ENCODE peak calls at places on chromosomes 12 and 14, in five cellular contexts. A, Z, P, K and T are unnamed samples.
A peak's percentile ranks its signal among the peaks of the same experiment; 100 is the strongest.

GRCh38 chr14:67420102-67420739 is 8.3 kb upstream of the PLEK2 start:
- DNase-seq in A (no peak), Z (no peak), K (no peak), P (no peak), T (no peak)

GRCh38 chr14:79764288-79764687 is 447.0 kb downstream of the DIO2 start:
- DNase-seq in K (no peak), P (no peak), Z (no peak), A (no peak), T (no peak)

GRCh38 chr12:10406725-10407124 is 2.8 kb downstream of the KLRC4 start:
- DNase-seq in A (no peak), Z (no peak), K (no peak), P (no peak), T (no peak)

GRCh38 chr14:83467811-83468210 is 1934.2 kb upstream of the SEL1L start:
- DNase-seq in K (no peak), P (no peak), A (no peak), Z (no peak), T (no peak)

GRCh38 chr12:89789862-89790261 is 81.2 kb upstream of the ATP2B1 start:
- DNase-seq in Z (peak; percentile 30), A (no peak), K (no peak), P (no peak), T (no peak)

GRCh38 chr12:66071556-66071955 is 59.0 kb downstream of the LLPH start:
- DNase-seq in A (no peak), P (no peak), K (no peak), Z (no peak), T (no peak)

GRCh38 chr12:24482044-24482443 is 466.9 kb downstream of the BCAT1 start:
- DNase-seq in K (no peak), A (no peak), Z (no peak), P (no peak), T (no peak)

GRCh38 chr14:75661499-75661814 is 411 bp downstream of the TTLL5 start:
- DNase-seq in P (no peak), A (no peak), Z (no peak), K (no peak), T (no peak)

GRCh38 chr14:50335389-50335788 is 23.3 kb downstream of the DMAC2L start:
- DNase-seq in P (no peak), A (no peak), K (peak; percentile 76), Z (no peak), T (no peak)

GRCh38 chr14:60163741-60164140 is 1.5 kb downstream of the DHRS7 start:
- DNase-seq in Z (no peak), P (no peak), K (no peak), A (no peak), T (no peak)

GRCh38 chr14:68297871-68298468 is 478.4 kb downstream of the RAD51B start:
- DNase-seq in A (no peak), K (no peak), P (no peak), Z (no peak), T (no peak)

GRCh38 chr12:91866566-91866965 is 279.1 kb downstream of the BTG1 start:
- DNase-seq in K (no peak), Z (no peak), A (no peak), P (no peak), T (no peak)

GRCh38 chr14:24365600-24366374 is 2.2 kb upstream of the NFATC4 start:
- DNase-seq in P (peak; percentile 51), Z (peak; percentile 71), A (peak; percentile 90), K (peak; percentile 55), T (no peak)

GRCh38 chr12:3604750-3605638 is 114.0 kb downstream of the PRMT8 start:
- DNase-seq in A (no peak), Z (no peak), P (no peak), K (peak; percentile 50), T (peak; percentile 58)

GRCh38 chr14:104998801-104999200 is 13.2 kb downstream of the CLBA1 start:
- DNase-seq in P (no peak), K (no peak), A (peak; percentile 39), Z (no peak), T (no peak)

GRCh38 chr12:101743724-101744472 is 4.6 kb upstream of the SYCP3 start:
- DNase-seq in Z (peak; percentile 28), A (no peak), P (no peak), K (no peak), T (no peak)

GRCh38 chr12:53427905-53428594 is 4.4 kb downstream of the AMHR2 start:
- DNase-seq in P (no peak), A (no peak), Z (no peak), K (no peak), T (no peak)

GRCh38 chr12:89181271-89181920 is 170.9 kb downstream of the DUSP6 start:
- DNase-seq in A (no peak), K (no peak), P (no peak), Z (no peak), T (no peak)

GRCh38 chr14:75886661-75887348 is 95.0 kb downstream of the TGFB3 start:
- DNase-seq in P (no peak), A (no peak), Z (no peak), K (no peak), T (no peak)

GRCh38 chr12:121788176-121788818 is 5.2 kb downstream of the RHOF start:
- DNase-seq in P (no peak), A (no peak), Z (no peak), K (no peak), T (no peak)

GRCh38 chr12:120684523-120684932 is 2.4 kb upstream of the MLEC start:
- DNase-seq in P (no peak), K (no peak), Z (no peak), A (no peak), T (no peak)

GRCh38 chr14:75301666-75302325 is 23.2 kb downstream of the FOS start:
- DNase-seq in Z (no peak), P (no peak), A (peak; percentile 82), K (no peak), T (no peak)

GRCh38 chr12:68977909-68978610 is 45.1 kb upstream of the CPM start:
- DNase-seq in K (no peak), P (no peak), A (no peak), Z (no peak), T (no peak)

GRCh38 chr14:28375295-28375694 is 391.3 kb upstream of the FOXG1 start:
- DNase-seq in Z (no peak), K (peak; percentile 14), A (no peak), P (no peak), T (no peak)
- TF ChIP-seq CTCF in Z (no peak), K (peak; percentile 71), A (peak; percentile 20), P (no peak), T (peak; percentile 67)

GRCh38 chr12:71752887-71753286 is 1.8 kb upstream of the RAB21 start:
- DNase-seq in P (no peak), K (no peak), Z (no peak), A (no peak), T (no peak)

GRCh38 chr12:71759941-71760340 is 5.3 kb downstream of the RAB21 start:
- DNase-seq in Z (no peak), A (no peak), P (no peak), K (no peak), T (no peak)

GRCh38 chr12:71756054-71756675 is 1.5 kb downstream of the RAB21 start:
- DNase-seq in Z (no peak), A (no peak), P (no peak), K (no peak), T (no peak)

GRCh38 chr12:71755146-71755892 is 656 bp downstream of the RAB21 start:
- DNase-seq in P (peak; percentile 8), Z (peak; percentile 71), A (peak; percentile 67), K (no peak), T (no peak)

DNA sequence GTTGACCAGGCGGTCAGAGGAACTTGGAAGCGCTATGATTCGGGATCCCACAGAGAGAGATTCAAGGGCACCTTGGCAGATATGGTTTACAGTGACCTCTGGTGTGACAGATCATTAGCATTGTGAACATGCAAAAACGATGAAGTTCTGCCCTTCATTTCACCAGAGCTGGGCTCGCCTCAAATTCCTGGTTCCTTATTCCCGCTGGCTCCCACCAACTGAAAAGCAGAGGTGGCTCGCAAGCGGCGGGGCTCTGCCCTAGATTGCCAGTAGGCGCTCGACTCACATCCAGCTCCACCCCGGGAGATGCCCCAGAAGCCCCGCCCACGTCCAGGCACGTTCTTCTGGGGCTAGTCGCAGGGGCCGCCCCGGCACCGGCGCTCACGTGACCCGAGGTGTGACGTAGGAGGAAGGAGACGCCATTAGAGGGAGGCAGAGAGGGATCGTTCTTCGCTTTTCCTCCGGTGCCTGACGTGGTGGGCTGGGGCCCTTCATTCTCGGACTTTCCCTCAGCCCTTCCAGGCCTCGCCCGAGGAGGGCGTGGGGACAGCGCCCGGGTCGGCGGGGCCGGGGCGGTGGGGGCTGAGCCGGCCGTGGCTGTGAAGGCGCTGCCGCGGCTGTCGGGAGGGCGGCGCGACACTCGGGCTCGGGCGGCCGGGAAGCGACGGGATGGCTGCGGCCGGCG is at the start of gene RAB21:
- DNase-seq in K (peak; percentile 87), A (peak; percentile 98), P (peak; percentile 95), Z (peak; percentile 97), T (peak; percentile 100)
- TF ChIP-seq CTCF in K (no peak), A (peak; percentile 28), P (peak; percentile 51), Z (peak; percentile 12), T (peak; percentile 62)

GRCh38 chr14:99224116-99224910 is 47.7 kb downstream of the BCL11B start:
- DNase-seq in K (no peak), A (no peak), P (no peak), Z (no peak), T (no peak)
- TF ChIP-seq CTCF in K (no peak), A (no peak), P (no peak), Z (no peak), T (no peak)

GRCh38 chr12:104166465-104166864 is 28.5 kb upstream of the NFYB start:
- DNase-seq in K (no peak), Z (no peak), A (no peak), P (no peak), T (no peak)
- TF ChIP-seq CTCF in K (no peak), Z (no peak), A (no peak), P (no peak), T (no peak)